ENCODE peak calls at places on chromosome 5, in seven cellular contexts. U is colonic mucosa; B is aorta; W is tibial nerve; M is heart right ventricle; Q is CD8-positive, alpha-beta memory T cell; I is neural progenitor cell. N is an unnamed sample.

GRCh38 chr5:77635617-77636422 is 2.7 kb downstream of the OTP start:
- DNase-seq in U (no peak), B (no peak), W (no peak), M (no peak), Q (no peak), I (peak; percentile 86), N (no peak)

GRCh38 chr5:170623576-170624181 is 119.9 kb downstream of the KCNIP1 start:
- DNase-seq in U (no peak), B (no peak), W (no peak), M (no peak), Q (no peak), I (peak; percentile 83), N (no peak)

GRCh38 chr5:107673368-107674136 is 2.8 kb upstream of the EFNA5 start:
- DNase-seq in U (peak; percentile 94), B (peak; percentile 89), W (peak; percentile 80), M (peak; percentile 81), Q (peak; percentile 55), I (peak; percentile 95), N (peak; percentile 40)

GRCh38 chr5:10691826-10692785 is 68.9 kb downstream of the DAP start:
- DNase-seq in U (no peak), B (no peak), W (no peak), M (no peak), Q (no peak), I (no peak), N (no peak)

GRCh38 chr5:4028384-4028783 is 432.8 kb downstream of the IRX1 start:
- DNase-seq in U (no peak), B (no peak), W (no peak), M (no peak), Q (no peak), I (no peak), N (no peak)

GRCh38 chr5:5649641-5650040 is 227.2 kb downstream of the ICE1 start:
- DNase-seq in U (no peak), B (no peak), W (no peak), M (no peak), Q (no peak), I (peak; percentile 11), N (no peak)

GRCh38 chr5:103498800-103499199 is 63.8 kb downstream of the NUDT12 start:
- DNase-seq in U (no peak), B (no peak), W (no peak), M (no peak), Q (no peak), I (peak; percentile 46), N (no peak)

GRCh38 chr5:170444969-170445505 is 55.9 kb upstream of the KCNMB1 start:
- DNase-seq in U (no peak), B (no peak), W (no peak), M (no peak), Q (no peak), I (no peak), N (no peak)

GRCh38 chr5:115557667-115558387 is 13.3 kb upstream of the FEM1C start:
- DNase-seq in U (peak; percentile 40), B (no peak), W (no peak), M (no peak), Q (no peak), I (no peak), N (no peak)

GRCh38 chr5:2462026-2462691 is 289.3 kb downstream of the IRX2 start:
- DNase-seq in U (no peak), B (no peak), W (no peak), M (no peak), Q (no peak), I (no peak), N (no peak)

GRCh38 chr5:56358703-56359428 is 125.7 kb upstream of the ANKRD55 start:
- DNase-seq in U (no peak), B (peak; percentile 52), W (peak; percentile 26), M (peak; percentile 26), Q (no peak), I (no peak), N (no peak)

GRCh38 chr5:146484714-146485391 is 31.1 kb downstream of the GPR151 start:
- DNase-seq in U (no peak), B (no peak), W (no peak), M (no peak), Q (no peak), I (no peak), N (no peak)

GRCh38 chr5:5145651-5146529 is 5.8 kb downstream of the ADAMTS16 start:
- DNase-seq in U (no peak), B (no peak), W (no peak), M (no peak), Q (no peak), I (no peak), N (no peak)

GRCh38 chr5:93305984-93306383 is 275.0 kb downstream of the NR2F1-AS1 start:
- DNase-seq in U (no peak), B (no peak), W (no peak), M (no peak), Q (no peak), I (peak; percentile 19), N (no peak)

GRCh38 chr5:168114444-168115017 is 176.9 kb upstream of the WWC1 start:
- DNase-seq in U (peak; percentile 83), B (peak; percentile 50), W (peak; percentile 24), M (peak; percentile 28), Q (no peak), I (peak; percentile 66), N (no peak)

GRCh38 chr5:58455495-58455894 is 4.4 kb downstream of the PLK2 start:
- DNase-seq in U (no peak), B (no peak), W (no peak), M (no peak), Q (no peak), I (no peak), N (no peak)

GRCh38 chr5:138726848-138727247 is 26.4 kb upstream of the CTNNA1 start:
- DNase-seq in U (no peak), B (no peak), W (no peak), M (no peak), Q (no peak), I (no peak), N (no peak)

GRCh38 chr5:6480133-6481051 is 31.7 kb downstream of the UBE2QL1 start:
- DNase-seq in U (no peak), B (no peak), W (no peak), M (no peak), Q (no peak), I (peak; percentile 15), N (no peak)

GRCh38 chr5:124888050-124888506 is 141.6 kb upstream of the ZNF608 start:
- DNase-seq in U (no peak), B (no peak), W (no peak), M (no peak), Q (no peak), I (peak; percentile 30), N (no peak)

GRCh38 chr5:2780421-2781171 is 29.1 kb upstream of the IRX2 start:
- DNase-seq in U (no peak), B (no peak), W (no peak), M (no peak), Q (no peak), I (no peak), N (no peak)

GRCh38 chr5:61272688-61273087 is 59.4 kb upstream of the ZSWIM6 start:
- DNase-seq in U (no peak), B (no peak), W (no peak), M (no peak), Q (no peak), I (no peak), N (no peak)

GRCh38 chr5:87949665-87950640 is 318.7 kb downstream of the TMEM161B start:
- DNase-seq in U (no peak), B (no peak), W (no peak), M (no peak), Q (no peak), I (no peak), N (no peak)

GRCh38 chr5:109905906-109906305 is 216.2 kb downstream of the MAN2A1 start:
- DNase-seq in U (no peak), B (no peak), W (no peak), M (no peak), Q (no peak), I (peak; percentile 9), N (no peak)

DNA sequence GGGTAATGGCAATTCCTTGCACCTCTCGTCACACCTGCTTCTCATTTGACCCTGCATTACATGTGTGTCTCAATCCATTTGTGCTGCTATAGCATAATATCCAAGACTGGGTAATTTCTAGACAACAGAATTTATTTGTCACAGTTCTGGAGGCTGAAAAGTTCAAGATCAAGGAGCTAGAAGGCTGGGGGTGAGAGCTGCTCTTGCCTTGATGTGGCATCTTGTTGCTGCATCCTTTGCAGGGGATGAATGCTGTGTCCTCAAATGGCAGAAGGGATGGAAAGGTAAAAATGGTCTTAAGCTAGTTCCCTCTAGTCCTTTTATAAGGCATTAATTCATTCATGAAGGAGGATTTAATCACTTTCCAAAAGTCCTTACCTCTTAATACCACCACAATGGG is 323.7 kb upstream of the RPS23 start:
- DNase-seq in U (no peak), B (no peak), W (no peak), M (no peak), Q (no peak), I (no peak), N (no peak)
- H3K4me1 ChIP-seq in U (no peaks in the 10 kb centered on the region), B (no peaks in the 10 kb centered on the region), W (no peaks in the 10 kb centered on the region), M (no peaks in the 10 kb centered on the region), Q (no peaks in the 10 kb centered on the region), I (no peaks in the 10 kb centered on the region), N (no peaks in the 10 kb centered on the region)

DNA sequence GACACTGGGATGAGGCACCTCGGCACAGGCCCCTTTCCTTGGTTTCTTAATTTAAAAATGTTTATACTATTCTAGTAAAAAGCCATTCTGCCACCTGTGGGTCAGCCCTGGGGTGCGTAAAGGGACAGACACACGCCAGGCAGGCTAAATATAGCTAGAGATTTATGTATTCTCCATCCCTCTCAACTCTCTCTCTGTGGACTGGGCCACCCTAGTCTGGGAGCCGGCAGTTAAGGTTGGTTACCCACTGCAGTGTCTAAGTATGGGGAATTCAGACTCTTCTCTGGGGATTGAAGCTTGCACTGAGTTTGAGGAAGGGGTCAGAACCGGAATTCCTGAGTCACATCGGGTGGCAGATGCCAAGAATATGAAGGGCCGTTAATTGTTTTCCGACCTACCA is 1.9 kb downstream of the NEURL1B start:
- DNase-seq in U (no peak), B (no peak), W (no peak), M (no peak), Q (no peak), I (no peak), N (no peak)
- H3K4me3 ChIP-seq in U (peak overlapping the region; percentile 88), B (no peak overlapping the region), W (peak overlapping the region; percentile 64), M (peak overlapping the region; percentile 99), Q (no peak overlapping the region), I (no peak overlapping the region), N (no peak overlapping the region)

GRCh38 chr5:54756301-54756700 is 229.1 kb downstream of the ESM1 start:
- DNase-seq in U (no peak), B (no peak), W (no peak), M (no peak), Q (no peak), I (no peak), N (no peak)
- H3K4me1 ChIP-seq in U (no peaks in the 10 kb centered on the region), B (peaks cover 5% of the 10 kb centered on the region), W (peaks cover 3% of the 10 kb centered on the region), M (peaks cover 8% of the 10 kb centered on the region), Q (peaks cover 17% of the 10 kb centered on the region), I (no peaks in the 10 kb centered on the region), N (peaks cover 13% of the 10 kb centered on the region)

GRCh38 chr5:76561247-76561891 is 61.8 kb downstream of the F2RL2 start:
- DNase-seq in U (no peak), B (no peak), W (no peak), M (no peak), Q (no peak), I (no peak), N (no peak)

GRCh38 chr5:76555717-76556116 is 67.5 kb downstream of the F2RL2 start:
- DNase-seq in U (no peak), B (no peak), W (no peak), M (no peak), Q (no peak), I (no peak), N (no peak)

GRCh38 chr5:76555114-76555513 is 68.1 kb downstream of the F2RL2 start:
- DNase-seq in U (no peak), B (no peak), W (no peak), M (no peak), Q (no peak), I (no peak), N (no peak)

GRCh38 chr5:76561959-76562358 is 61.2 kb downstream of the F2RL2 start:
- DNase-seq in U (no peak), B (no peak), W (no peak), M (no peak), Q (no peak), I (no peak), N (no peak)

GRCh38 chr5:76556511-76557221 is 66.5 kb downstream of the F2RL2 start:
- DNase-seq in U (no peak), B (no peak), W (no peak), M (no peak), Q (no peak), I (no peak), N (no peak)
- H3K4me3 ChIP-seq in U (no peak overlapping the region), B (no peak overlapping the region), W (no peak overlapping the region), M (no peak overlapping the region), Q (no peak overlapping the region), I (no peak overlapping the region), N (no peak overlapping the region)

N was measured in CD8-positive, alpha-beta T cell.